ENCODE peak calls at places on chromosomes 5 and 9, in nine cellular contexts. R, D, F, A, E, C, P, Z and U are unnamed samples.

GRCh38 chr9:87840126-87840525 is 42.6 kb upstream of the SPATA31E1 start:
- DNase-seq in F (no peak), E (no peak), P (no peak), R (no peak), C (no peak), Z (no peak), A (no peak), D (no peak), U (no peak)

GRCh38 chr5:119274767-119275130 is 81.1 kb upstream of the TNFAIP8 start:
- DNase-seq in P (no peak), A (peak), Z (no peak), E (no peak), D (no peak), C (no peak), F (peak), R (no peak), U (no peak)

GRCh38 chr9:11086561-11086960 is 473.8 kb upstream of the PTPRD start:
- DNase-seq in Z (no peak), A (no peak), E (no peak), D (no peak), P (no peak), R (no peak), F (no peak), C (no peak), U (no peak)

GRCh38 chr5:29005386-29005785 is 1967.0 kb upstream of the CDH9 start:
- DNase-seq in E (no peak), A (no peak), D (peak), F (no peak), Z (no peak), R (no peak), C (peak), P (no peak), U (no peak)

GRCh38 chr9:138022121-138022741 is 144.6 kb downstream of the CACNA1B start:
- DNase-seq in A (no peak), E (no peak), D (peak), C (peak), P (no peak), F (peak), R (peak), Z (peak), U (no peak)

GRCh38 chr5:17426104-17426739 is 71.8 kb upstream of the TAF11L2 start:
- DNase-seq in E (no peak), Z (no peak), C (no peak), F (peak), A (no peak), R (no peak), P (no peak), D (no peak), U (no peak)

GRCh38 chr9:37104183-37104889 is 16.0 kb upstream of the ZCCHC7 start:
- DNase-seq in F (peak), R (no peak), E (no peak), D (no peak), Z (no peak), C (no peak), A (peak), P (no peak), U (no peak)

GRCh38 chr5:145936401-145937131 is at the start of gene SH3RF2:
- DNase-seq in F (no peak), Z (peak), P (no peak), C (peak), E (peak), A (peak), D (peak), R (peak), U (peak)

GRCh38 chr9:72465602-72466001 is 55.8 kb upstream of the TMC1 start:
- DNase-seq in R (no peak), A (no peak), C (no peak), E (no peak), D (no peak), F (no peak), P (no peak), Z (no peak), U (no peak)

GRCh38 chr9:129886226-129887174 is 51.2 kb downstream of the USP20 start:
- DNase-seq in F (peak), E (no peak), C (no peak), Z (no peak), A (no peak), P (peak), R (peak), D (no peak), U (no peak)

GRCh38 chr9:31612336-31613030 is 772.0 kb upstream of the ACO1 start:
- DNase-seq in P (no peak), A (no peak), R (no peak), D (no peak), Z (no peak), E (no peak), C (no peak), F (no peak), U (no peak)

GRCh38 chr5:102536323-102536928 is 37.6 kb upstream of the SLCO6A1 start:
- DNase-seq in A (no peak), P (no peak), F (no peak), E (no peak), D (no peak), Z (no peak), R (no peak), C (no peak), U (no peak)

GRCh38 chr9:123031963-123032362 is 1.5 kb upstream of the GPR21 start:
- DNase-seq in Z (no peak), C (no peak), F (no peak), P (no peak), E (no peak), A (no peak), R (no peak), D (no peak), U (no peak)

GRCh38 chr9:83999141-83999918 is 18.7 kb downstream of the RMI1 start:
- DNase-seq in A (no peak), D (no peak), E (no peak), F (no peak), P (no peak), R (peak), Z (no peak), C (no peak), U (no peak)

GRCh38 chr5:172833691-172834569 is at the start of gene ERGIC1:
- DNase-seq in F (peak), A (peak), E (peak), P (no peak), D (peak), C (peak), Z (peak), R (peak), U (peak)

GRCh38 chr9:32782476-32783167 is 718 bp upstream of the TMEM215 start:
- DNase-seq in A (no peak), F (no peak), E (no peak), D (peak), Z (peak), R (no peak), C (peak), P (no peak), U (no peak)

GRCh38 chr5:157309796-157310195 is 43.9 kb downstream of the CYFIP2 start:
- DNase-seq in D (peak), Z (no peak), C (peak), P (no peak), A (no peak), R (no peak), F (no peak), E (no peak), U (no peak)

GRCh38 chr5:84438456-84438855 is 53.8 kb upstream of the EDIL3 start:
- DNase-seq in Z (no peak), R (no peak), P (no peak), C (no peak), A (no peak), E (no peak), D (no peak), F (no peak), U (no peak)

GRCh38 chr5:135376961-135377621 is 21.9 kb downstream of the MACROH2A1 start:
- DNase-seq in C (no peak), Z (no peak), P (no peak), F (peak), A (no peak), D (no peak), E (no peak), R (no peak), U (no peak)

GRCh38 chr5:53109041-53109435 is 519 bp downstream of the MOCS2 start:
- DNase-seq in E (no peak), A (no peak), F (peak), Z (no peak), C (peak), R (peak), D (peak), P (no peak), U (no peak)

GRCh38 chr5:24644757-24645156 is at the start of gene CDH10:
- DNase-seq in E (no peak), A (no peak), F (no peak), P (no peak), R (no peak), D (peak), Z (no peak), C (peak), U (no peak)

GRCh38 chr9:125911861-125912260 is 164.7 kb downstream of the PBX3 start:
- DNase-seq in P (no peak), Z (no peak), F (no peak), D (peak), A (no peak), C (no peak), R (no peak), E (no peak), U (no peak)

GRCh38 chr5:14706615-14707021 is 42.1 kb downstream of the OTULIN start:
- DNase-seq in E (no peak), C (no peak), P (no peak), Z (no peak), F (no peak), A (no peak), R (peak), D (no peak), U (no peak)

GRCh38 chr5:17833336-17833735 is 199.1 kb downstream of the TAF11L14 start:
- DNase-seq in C (no peak), R (no peak), P (no peak), A (no peak), D (peak), E (no peak), Z (no peak), F (no peak), U (no peak)

GRCh38 chr5:175878021-175878420 is 6.6 kb downstream of the CPLX2 start:
- DNase-seq in E (no peak), C (no peak), P (no peak), R (no peak), A (no peak), Z (no peak), D (no peak), F (no peak), U (no peak)

GRCh38 chr5:175879743-175880142 is 8.4 kb downstream of the CPLX2 start:
- DNase-seq in D (no peak), F (no peak), Z (no peak), P (no peak), R (no peak), A (no peak), E (no peak), C (no peak), U (no peak)

GRCh38 chr5:175880213-175880612 is 8.8 kb downstream of the CPLX2 start:
- DNase-seq in P (no peak), E (no peak), C (no peak), D (peak), R (no peak), F (no peak), A (no peak), Z (no peak), U (no peak)

GRCh38 chr5:175880797-175881312 is 9.5 kb downstream of the CPLX2 start:
- DNase-seq in F (no peak), Z (no peak), E (no peak), C (no peak), P (no peak), D (no peak), A (no peak), R (no peak), U (no peak)

GRCh38 chr5:175878544-175879438 is 7.4 kb downstream of the CPLX2 start:
- DNase-seq in Z (no peak), D (peak), E (no peak), C (peak), P (no peak), R (no peak), A (no peak), F (no peak), U (no peak)
- H3K4me3 ChIP-seq in Z (no peak), D (peak), E (no peak), C (peak), P (no peak), R (no peak), A (no peak), F (no peak), U (no peak)

DNA sequence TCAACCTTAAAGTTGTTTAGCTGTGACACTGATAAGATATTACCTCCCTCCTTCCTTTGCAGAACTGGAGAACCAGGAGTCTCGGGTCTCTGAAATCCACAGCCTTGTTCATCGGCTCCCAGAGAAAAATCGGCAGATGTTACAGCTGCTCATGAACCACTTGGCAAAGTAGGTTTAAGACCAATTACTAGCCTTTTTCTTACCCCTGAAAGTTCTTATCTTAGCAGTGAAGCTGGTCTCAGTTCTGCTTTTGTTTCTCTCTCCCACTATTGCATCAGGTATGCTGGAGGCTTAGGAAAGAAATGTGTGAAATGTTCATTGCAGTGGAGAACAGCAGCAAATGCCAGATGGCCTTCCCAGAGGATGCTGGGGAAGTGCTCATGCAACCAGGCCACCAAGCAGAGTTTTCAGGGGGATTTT is 287.4 kb downstream of the ARHGAP26 start:
- DNase-seq in E (no peak), D (no peak), R (no peak), P (no peak), F (peak), C (no peak), Z (no peak), A (no peak), U (no peak)
- H3K4me3 ChIP-seq in E (no peak), D (no peak), R (no peak), P (no peak), F (peak), C (no peak), Z (no peak), A (no peak), U (no peak)

DNA sequence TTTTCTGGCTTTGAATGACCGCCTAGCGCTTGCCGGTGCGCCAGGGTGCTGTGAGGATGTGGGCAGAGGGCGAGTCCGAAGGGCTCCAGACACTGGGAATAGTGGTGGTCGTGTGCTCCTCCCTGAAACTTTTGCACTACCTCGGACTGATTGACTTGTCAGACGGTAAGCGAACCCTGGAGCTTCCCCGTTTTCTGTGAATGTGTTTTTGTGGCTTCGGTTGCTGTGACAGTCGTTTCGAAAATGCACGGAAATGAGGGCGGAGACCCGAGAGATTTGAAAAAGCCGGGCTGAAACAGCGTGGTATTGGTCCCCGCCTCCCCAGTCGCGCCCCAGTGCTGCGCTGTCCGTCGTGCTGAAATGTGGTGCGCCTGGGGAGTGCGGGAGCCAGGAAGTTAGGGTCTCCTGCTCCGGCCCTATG is 102.5 kb upstream of the GABRP start:
- DNase-seq in C (peak), F (peak), P (no peak), R (peak), E (peak), A (no peak), D (peak), Z (no peak), U (no peak)
- H3K4me3 ChIP-seq in C (peak), F (no peak), P (no peak), R (no peak), E (peak), A (no peak), D (peak), Z (no peak), U (no peak)

GRCh38 chr9:92617195-92617813 is 52.6 kb downstream of the IPPK start:
- DNase-seq in F (no peak), E (no peak), Z (no peak), C (no peak), P (no peak), R (no peak), A (no peak), D (no peak), U (no peak)
- H3K4me3 ChIP-seq in F (no peak), E (no peak), Z (no peak), C (no peak), P (no peak), R (no peak), A (no peak), D (no peak), U (no peak)

DNA sequence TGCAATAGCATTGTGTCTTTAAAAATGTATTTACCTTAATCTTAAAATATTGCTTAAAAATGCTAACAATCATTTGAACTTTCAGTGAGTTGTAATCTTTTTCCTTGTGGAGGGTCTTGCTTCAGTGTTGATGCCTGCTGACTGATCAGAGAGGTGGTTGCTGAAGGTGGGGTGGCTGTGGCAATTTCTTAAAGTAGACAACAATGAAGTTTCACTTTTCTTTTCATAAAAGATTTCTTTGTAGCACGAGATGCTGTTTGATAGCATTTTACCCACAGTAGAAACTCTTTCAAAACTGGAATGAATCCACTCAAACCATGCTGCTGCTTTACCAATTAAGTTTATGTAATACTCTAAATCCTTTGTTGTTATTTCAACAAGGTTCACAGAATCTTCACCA is 50.8 kb downstream of the NR3C1 start:
- DNase-seq in Z (no peak), E (no peak), C (no peak), F (peak), R (no peak), P (no peak), D (no peak), A (no peak), U (no peak)
- H3K4me3 ChIP-seq in Z (no peak), E (no peak), C (no peak), F (no peak), R (no peak), P (peak), D (no peak), A (no peak), U (no peak)

GRCh38 chr9:133842721-133843227 is 104.6 kb upstream of the SARDH start:
- DNase-seq in D (no peak), Z (no peak), F (no peak), A (no peak), P (no peak), R (no peak), C (no peak), E (no peak), U (no peak)
- H3K4me3 ChIP-seq in D (no peak), Z (no peak), F (no peak), A (no peak), P (no peak), R (no peak), C (no peak), E (no peak), U (no peak)